ENCODE peak calls at places on chromosome 12, in six cellular contexts. T, J, U, Y, G and P are unnamed samples.

GRCh38 chr12:12365931-12366431 is 9.1 kb downstream of the BORCS5 start:
- DNase-seq in T (peak; percentile 15), Y (no peak), U (no peak), G (no peak), J (no peak), P (peak; percentile 4)

GRCh38 chr12:63843613-63844390 is 698 bp upstream of the SRGAP1 start:
- DNase-seq in Y (peak; percentile 95), U (peak; percentile 92), T (peak; percentile 98), J (peak; percentile 96), G (peak; percentile 81), P (peak; percentile 98)

GRCh38 chr12:26264215-26264838 is 69.0 kb downstream of the SSPN start:
- DNase-seq in T (no peak), J (no peak), U (no peak), G (no peak), Y (no peak), P (no peak)

GRCh38 chr12:57104292-57104910 is 6.8 kb downstream of the STAT6 start:
- DNase-seq in Y (no peak), T (no peak), J (peak; percentile 6), G (no peak), U (no peak), P (no peak)

GRCh38 chr12:113174461-113175384 is 10.6 kb downstream of the DDX54 start:
- DNase-seq in G (peak; percentile 73), U (peak; percentile 78), T (peak; percentile 97), Y (peak; percentile 73), J (peak; percentile 91), P (peak; percentile 85)

GRCh38 chr12:42129595-42130204 is 15.0 kb downstream of the GXYLT1 start:
- DNase-seq in G (no peak), T (peak; percentile 72), Y (peak; percentile 37), J (peak; percentile 55), U (peak; percentile 28), P (peak; percentile 84)

GRCh38 chr12:27076930-27077329 is 5.4 kb downstream of the C12orf71 start:
- DNase-seq in U (no peak), Y (no peak), G (no peak), J (no peak), T (no peak), P (peak; percentile 21)

GRCh38 chr12:110540048-110540447 is 37.9 kb downstream of the RAD9B start:
- DNase-seq in J (no peak), T (no peak), Y (no peak), G (no peak), U (no peak), P (no peak)

GRCh38 chr12:115370650-115371049 is 686.7 kb upstream of the TBX3 start:
- DNase-seq in U (no peak), G (no peak), J (no peak), T (no peak), Y (peak; percentile 27), P (no peak)

GRCh38 chr12:116561181-116561821 is 2.1 kb downstream of the MAP1LC3B2 start:
- DNase-seq in G (no peak), U (no peak), J (no peak), T (no peak), Y (no peak), P (no peak)

GRCh38 chr12:30000401-30000800 is 216.7 kb upstream of the TMTC1 start:
- DNase-seq in U (no peak), T (no peak), Y (no peak), J (no peak), G (no peak), P (peak; percentile 94)

GRCh38 chr12:68406134-68406576 is 74.0 kb upstream of the MDM1 start:
- DNase-seq in T (peak; percentile 74), U (peak; percentile 95), G (peak; percentile 85), Y (peak; percentile 24), J (peak; percentile 87), P (peak; percentile 86)

GRCh38 chr12:108131657-108132126 is 2.6 kb downstream of the WSCD2 start:
- DNase-seq in T (peak; percentile 69), U (no peak), G (no peak), J (no peak), Y (no peak), P (no peak)

GRCh38 chr12:49887536-49888401 is 15.9 kb downstream of the FAIM2 start:
- DNase-seq in G (no peak), U (peak; percentile 48), Y (peak; percentile 84), T (peak; percentile 58), J (no peak), P (no peak)

GRCh38 chr12:65673291-65673690 is 151.0 kb upstream of the HMGA2 start:
- DNase-seq in G (no peak), J (no peak), Y (no peak), T (no peak), U (no peak), P (no peak)

GRCh38 chr12:94666158-94666557 is 15.8 kb upstream of the TMCC3 start:
- DNase-seq in T (no peak), G (no peak), U (no peak), Y (no peak), J (no peak), P (no peak)

GRCh38 chr12:92094751-92095161 is 50.9 kb downstream of the BTG1 start:
- DNase-seq in T (no peak), Y (no peak), U (no peak), J (peak; percentile 17), G (no peak), P (peak; percentile 25)